ENCODE peak calls at places on chromosomes 11 and 22, in ten cellular contexts. C is astrocyte of the spinal cord, Z is HFFc6, N is B cell, D is GM13976, B is cardiac fibroblast, A is WTC11, F is right lobe of liver, M is tibial artery, I is GM20000. J is an unnamed sample.

GRCh38 chr11:65867284-65868071 is 5.1 kb downstream of the EFEMP2 start:
- DNase-seq in A (peak), D (no peak), C (no peak), N (no peak), F (no peak), B (no peak), Z (no peak), I (no peak), M (no peak), J (no peak)

GRCh38 chr11:32374261-32374711 is 61.1 kb downstream of the WT1 start:
- DNase-seq in F (no peak), M (no peak), B (peak), C (no peak), A (peak), D (peak), I (peak), N (no peak), Z (no peak), J (peak)

GRCh38 chr11:59436169-59436568 is at the start of gene OR5A1:
- DNase-seq in Z (no peak), D (no peak), C (no peak), I (no peak), A (no peak), B (no peak), F (no peak), N (no peak), M (no peak), J (no peak)

GRCh38 chr11:11230802-11231562 is 122.1 kb downstream of the CSNK2A3 start:
- DNase-seq in A (peak), I (peak), Z (no peak), F (no peak), C (no peak), B (no peak), D (peak), M (no peak), N (no peak), J (no peak)

GRCh38 chr11:128917144-128917684 is 25.5 kb downstream of the TP53AIP1 start:
- DNase-seq in F (no peak), B (no peak), C (no peak), N (no peak), M (no peak), I (no peak), D (no peak), Z (no peak), A (no peak), J (no peak)

GRCh38 chr11:32602657-32603410 is 19.2 kb downstream of the EIF3M start:
- DNase-seq in I (no peak), D (no peak), M (no peak), B (peak), A (no peak), F (no peak), Z (no peak), C (peak), N (no peak), J (no peak)

GRCh38 chr11:3969200-3969599 is 113.7 kb downstream of the STIM1 start:
- DNase-seq in D (no peak), B (no peak), Z (no peak), I (no peak), N (no peak), A (no peak), F (no peak), M (no peak), C (no peak), J (no peak)

GRCh38 chr11:106378513-106379179 is 301.2 kb downstream of the AASDHPPT start:
- DNase-seq in M (no peak), Z (no peak), B (no peak), A (no peak), I (no peak), C (no peak), N (no peak), D (no peak), F (no peak), J (no peak)

GRCh38 chr22:39526736-39527171 is 5.8 kb downstream of the RPS19BP1 start:
- DNase-seq in Z (no peak), I (no peak), N (peak), C (no peak), M (no peak), A (no peak), F (no peak), D (no peak), B (no peak), J (no peak)

GRCh38 chr11:32960553-32961164 is 55.0 kb upstream of the DEPDC7 start:
- DNase-seq in M (no peak), I (peak), F (no peak), C (peak), Z (peak), N (peak), B (peak), A (no peak), D (peak), J (peak)

GRCh38 chr11:2092956-2093412 is 46.2 kb downstream of the IGF2 start:
- DNase-seq in A (no peak), C (peak), D (no peak), I (no peak), Z (no peak), F (peak), B (peak), M (peak), N (no peak), J (no peak)

GRCh38 chr11:613369-613968 is 2.3 kb downstream of the IRF7 start:
- DNase-seq in D (peak), I (peak), M (peak), B (peak), Z (no peak), N (peak), F (peak), A (peak), C (no peak), J (peak)

GRCh38 chr22:46352691-46353386 is 17.3 kb downstream of the TRMU start:
- DNase-seq in N (no peak), D (no peak), Z (no peak), M (no peak), C (peak), A (no peak), F (no peak), B (peak), I (no peak), J (no peak)

GRCh38 chr11:46413755-46414465 is 22.3 kb upstream of the CHRM4 start:
- DNase-seq in F (no peak), Z (no peak), N (no peak), D (no peak), A (no peak), C (no peak), I (no peak), B (no peak), M (no peak), J (no peak)

GRCh38 chr11:101915811-101916291 is 471 bp downstream of the ANGPTL5 start:
- DNase-seq in M (no peak), B (peak), I (peak), C (peak), A (no peak), Z (peak), F (no peak), D (peak), N (peak), J (peak)

GRCh38 chr11:34792143-34792542 is 124.0 kb downstream of the APIP start:
- DNase-seq in B (no peak), Z (no peak), D (no peak), M (no peak), I (no peak), N (no peak), F (no peak), C (no peak), A (no peak), J (no peak)

GRCh38 chr11:40293655-40294342 is 1165.7 kb downstream of the LRRC4C start:
- DNase-seq in B (peak), I (peak), N (peak), M (peak), F (peak), C (peak), Z (peak), D (peak), A (peak), J (no peak)

GRCh38 chr11:1883342-1884122 is 8.2 kb downstream of the PRR33 start:
- DNase-seq in A (no peak), D (no peak), B (no peak), Z (no peak), C (no peak), M (peak), N (no peak), I (no peak), F (peak), J (no peak)

GRCh38 chr11:6389921-6390717 is at the start of gene SMPD1:
- DNase-seq in F (peak), Z (peak), D (peak), A (peak), N (peak), M (peak), C (peak), B (peak), I (peak), J (peak)

GRCh38 chr11:118099838-118100570 is 13.2 kb upstream of the SMIM35 start:
- DNase-seq in I (no peak), A (no peak), B (no peak), F (no peak), N (no peak), Z (no peak), M (peak), C (no peak), D (no peak), J (no peak)

GRCh38 chr11:72760543-72761400 is 8.6 kb upstream of the ARAP1 start:
- DNase-seq in I (no peak), B (peak), C (peak), N (no peak), D (no peak), A (no peak), F (no peak), Z (no peak), M (no peak), J (no peak)

GRCh38 chr11:10308208-10308954 is 3.5 kb downstream of the ADM start:
- DNase-seq in N (no peak), C (peak), Z (no peak), D (no peak), M (no peak), F (no peak), I (no peak), B (peak), A (no peak), J (no peak)

GRCh38 chr11:64298966-64299846 is 952 bp upstream of the CATSPERZ start:
- DNase-seq in D (no peak), F (no peak), I (peak), C (no peak), A (peak), Z (no peak), B (no peak), N (no peak), M (peak), J (peak)

GRCh38 chr11:81135570-81135969 is 1598.1 kb downstream of the FAM181B start:
- DNase-seq in C (no peak), B (no peak), N (no peak), I (no peak), A (no peak), Z (no peak), D (no peak), M (no peak), F (no peak), J (no peak)

GRCh38 chr11:22510010-22510409 is 115.6 kb downstream of the FANCF start:
- DNase-seq in N (no peak), M (no peak), D (no peak), C (no peak), A (no peak), I (no peak), F (no peak), B (no peak), Z (no peak), J (no peak)

GRCh38 chr11:74948546-74948897 is 369 bp downstream of the XRRA1 start:
- DNase-seq in F (no peak), Z (no peak), D (no peak), B (no peak), I (no peak), A (no peak), C (no peak), N (no peak), M (no peak), J (no peak)

DNA sequence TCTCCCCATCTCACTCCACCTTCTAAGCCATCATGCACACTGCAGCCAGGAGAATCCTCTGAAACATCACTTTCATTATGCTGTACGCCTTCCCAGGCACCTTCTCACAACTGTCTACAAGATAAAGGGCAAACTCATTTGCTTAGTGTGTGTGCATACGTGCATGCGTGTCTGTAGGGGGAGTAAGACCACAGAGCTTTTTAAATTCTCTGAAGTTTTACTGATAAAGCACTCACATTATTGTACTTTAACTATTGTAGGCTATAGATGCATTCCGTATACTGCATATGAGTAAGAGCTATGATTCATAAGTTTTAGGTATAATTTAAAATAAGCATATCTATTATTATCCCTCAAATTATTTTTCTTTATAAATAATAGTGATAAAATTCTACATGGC is 15.3 kb upstream of the ANKK1 start:
- DNase-seq in A (no peak), C (no peak), Z (no peak), N (no peak), F (no peak), I (no peak), M (no peak), B (no peak), D (no peak), J (no peak)
- TF ChIP-seq CTCF in A (no peak), C (peak), Z (peak), N (no peak), F (no peak), I (no peak), M (no peak), B (no peak), D (no peak), J (peak)

GRCh38 chr22:42277988-42278776 is 7.7 kb upstream of the TCF20 start:
- DNase-seq in Z (no peak), B (peak), D (peak), F (no peak), M (no peak), I (peak), C (no peak), N (no peak), A (no peak), J (no peak)
- TF ChIP-seq CTCF in Z (peak), B (peak), D (no peak), F (no peak), M (no peak), I (peak), C (peak), N (no peak), A (no peak), J (peak)

DNA sequence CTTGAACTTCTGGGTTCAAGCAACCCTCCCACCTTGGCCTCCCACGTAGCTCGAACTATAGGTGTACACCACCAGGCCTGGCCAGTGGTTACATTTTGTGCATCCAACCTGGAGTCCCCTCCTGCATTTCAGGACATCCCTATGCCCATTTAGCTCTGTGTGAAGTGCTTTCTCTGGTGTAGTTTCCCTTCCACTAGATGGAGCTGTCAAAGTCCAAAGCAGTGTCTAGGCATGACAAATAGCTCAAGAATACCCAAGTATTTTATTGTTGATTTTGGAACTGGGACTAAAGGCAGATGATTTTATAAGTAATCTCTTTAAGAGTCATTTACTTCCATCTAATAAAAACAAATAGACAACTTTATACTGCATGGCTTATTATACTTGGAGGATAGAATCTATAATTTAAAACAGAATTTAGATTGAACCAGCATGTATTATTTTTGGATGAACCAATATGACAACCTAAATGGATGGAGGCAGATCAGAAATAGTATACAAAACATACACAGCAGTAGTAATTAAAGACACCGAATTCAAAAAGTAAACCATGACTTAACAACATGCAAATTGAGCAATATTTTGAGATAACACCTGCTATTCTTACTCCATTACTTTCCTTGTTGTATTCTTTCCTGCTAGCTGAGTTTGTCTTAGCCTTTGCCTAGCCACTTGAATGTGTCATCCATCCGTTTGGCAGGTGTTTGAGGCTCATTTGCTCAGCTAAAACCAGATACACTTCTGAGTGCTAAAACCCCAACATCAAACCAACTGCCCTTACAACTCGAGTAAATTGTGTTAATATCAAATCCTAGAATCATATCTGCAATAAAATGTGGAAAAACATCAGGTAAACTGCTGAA is 37.7 kb downstream of the EIF4ENIF1 start:
- DNase-seq in D (peak), M (no peak), B (peak), A (no peak), N (peak), C (peak), I (peak), Z (peak), F (no peak), J (peak)
- TF ChIP-seq CTCF in D (peak), M (peak), B (peak), A (no peak), N (peak), C (peak), I (no peak), Z (peak), F (peak), J (peak)

GRCh38 chr22:36874309-36874696 is 13.5 kb downstream of the NCF4 start:
- DNase-seq in N (no peak), B (no peak), D (no peak), A (no peak), C (no peak), I (no peak), Z (no peak), F (no peak), M (no peak), J (no peak)

GRCh38 chr22:36872084-36872483 is 11.3 kb downstream of the NCF4 start:
- DNase-seq in Z (no peak), M (no peak), D (no peak), F (no peak), C (no peak), A (no peak), N (no peak), I (no peak), B (no peak), J (no peak)

GRCh38 chr22:36872866-36873498 is 12.2 kb downstream of the NCF4 start:
- DNase-seq in M (no peak), Z (no peak), N (no peak), C (no peak), D (no peak), B (no peak), A (no peak), I (no peak), F (no peak), J (no peak)

GRCh38 chr22:36874731-36875130 is 13.9 kb downstream of the NCF4 start:
- DNase-seq in A (no peak), N (no peak), F (no peak), B (no peak), M (no peak), C (no peak), Z (no peak), I (no peak), D (no peak), J (no peak)

DNA sequence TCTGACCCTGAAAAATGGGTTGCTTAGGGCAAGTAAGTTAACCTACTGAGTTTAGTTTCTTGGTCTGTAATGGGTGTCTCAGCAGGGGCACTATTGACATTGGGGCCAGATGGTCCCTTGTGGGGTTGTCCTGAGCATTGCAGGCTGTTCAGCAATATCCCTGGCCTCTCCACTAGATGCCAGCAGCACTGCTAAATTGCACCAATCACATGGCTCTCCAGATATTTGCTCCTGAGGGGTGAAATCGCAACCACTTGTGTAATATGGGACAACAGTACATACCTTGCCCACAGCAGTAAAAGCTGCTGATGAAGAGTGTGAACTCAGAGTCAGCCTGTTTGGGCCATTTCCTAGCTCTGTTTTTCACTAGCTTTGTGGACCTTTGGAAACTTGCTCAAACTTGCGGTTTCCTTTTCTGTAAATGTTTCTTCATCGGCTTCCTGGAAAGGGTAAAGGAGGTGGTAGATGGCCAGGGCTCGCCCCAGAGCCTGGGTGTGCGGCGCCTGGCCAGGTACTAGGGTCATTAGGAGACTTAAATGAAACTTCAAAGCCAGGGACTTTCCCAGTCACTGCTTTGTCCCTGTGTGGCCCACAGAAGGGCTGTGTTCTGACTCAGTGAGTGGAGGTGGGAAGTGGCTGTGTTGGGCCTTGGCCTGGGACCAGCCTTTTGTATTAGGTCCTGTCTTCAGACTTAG is 13.0 kb downstream of the NCF4 start:
- DNase-seq in B (peak), F (peak), M (no peak), C (peak), I (peak), Z (peak), D (peak), N (no peak), A (peak), J (peak)
- TF ChIP-seq CTCF in B (peak), F (peak), M (no peak), C (peak), I (peak), Z (peak), D (peak), N (no peak), A (no peak), J (peak)

GRCh38 chr11:86955674-86956522 is 703 bp upstream of the FZD4 start:
- DNase-seq in I (peak), F (peak), N (peak), C (peak), A (peak), M (peak), D (peak), B (peak), Z (peak), J (peak)
- TF ChIP-seq CTCF in I (no peak), F (peak), N (no peak), C (peak), A (no peak), M (peak), D (no peak), B (peak), Z (peak), J (peak)

DNA sequence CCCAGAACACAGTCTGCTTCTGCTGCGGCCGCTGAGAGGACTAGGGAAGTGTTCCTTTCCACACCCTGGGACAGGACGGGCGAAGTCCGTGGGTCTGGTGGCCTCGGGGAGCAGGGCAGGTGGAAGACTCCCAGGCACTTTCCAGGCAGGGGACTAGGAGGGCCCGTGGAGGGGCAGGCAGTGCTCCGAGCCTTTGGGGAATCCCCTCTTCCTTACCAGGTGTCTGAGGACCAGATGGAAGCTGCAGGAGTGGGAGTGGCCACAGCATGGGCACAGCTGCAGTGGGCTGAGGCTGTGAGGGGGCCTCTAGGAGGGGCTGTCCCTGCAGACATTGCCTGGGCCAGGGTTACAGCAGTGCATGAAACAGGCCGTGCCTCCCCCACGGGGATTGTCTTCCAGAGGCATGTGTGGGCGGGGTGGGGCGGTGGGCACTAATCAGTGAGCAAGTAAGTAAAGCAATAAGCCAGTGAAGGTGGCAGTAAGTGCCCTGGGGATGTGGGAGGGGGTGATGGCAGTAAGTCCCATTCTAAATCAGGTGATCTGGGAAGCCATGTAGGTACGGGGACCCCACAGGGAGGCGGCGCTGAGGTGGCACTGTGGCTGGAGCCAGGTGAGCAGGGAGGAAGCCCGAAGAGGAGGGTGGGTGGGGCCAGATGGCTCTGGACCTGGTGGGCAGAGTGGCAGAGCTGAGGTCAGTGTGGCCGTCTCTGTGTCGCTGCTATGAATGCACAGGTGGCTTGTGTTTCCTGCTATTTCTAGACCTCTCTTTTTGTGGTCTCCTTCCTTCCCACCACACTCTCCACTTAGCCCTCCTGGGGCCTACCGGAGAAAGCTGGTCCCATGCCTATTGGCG is 66.4 kb downstream of the CTTN start:
- DNase-seq in N (no peak), C (no peak), Z (no peak), I (no peak), A (no peak), F (no peak), B (no peak), M (no peak), D (no peak), J (no peak)
- TF ChIP-seq CTCF in N (no peak), C (no peak), Z (no peak), I (no peak), A (no peak), F (no peak), B (no peak), M (no peak), D (no peak), J (no peak)

J was measured in GM06990.